ENCODE peak calls at places on chromosomes 12 and 14, in six cellular contexts. One of them, this sample, is unnamed.

GRCh38 chr14:61177279-61178225 is 103.6 kb downstream of the TMEM30B start:
- DNase-seq in fibroblast of lung: peak; percentile 79
- DNase-seq in H1: no peak
- DNase-seq in PC-9: peak; percentile 47
- DNase-seq in PC-3: peak; percentile 49
- DNase-seq in mammary epithelial cell: peak; percentile 66
- DNase-seq in this sample: peak; percentile 30

GRCh38 chr14:73712540-73713141 is 1.5 kb downstream of the PNMA1 start:
- DNase-seq in fibroblast of lung: peak; percentile 36
- DNase-seq in H1: no peak
- DNase-seq in PC-9: no peak
- DNase-seq in PC-3: peak; percentile 33
- DNase-seq in mammary epithelial cell: peak; percentile 22
- DNase-seq in this sample: peak; percentile 51

GRCh38 chr12:49623142-49623899 is at the start of gene PRPF40B:
- DNase-seq in fibroblast of lung: peak; percentile 77
- DNase-seq in H1: peak; percentile 78
- DNase-seq in PC-9: peak; percentile 88
- DNase-seq in PC-3: peak; percentile 84
- DNase-seq in mammary epithelial cell: peak; percentile 79
- DNase-seq in this sample: peak; percentile 94

GRCh38 chr14:72443991-72444431 is 449.9 kb downstream of the DPF3 start:
- DNase-seq in fibroblast of lung: peak; percentile 39
- DNase-seq in H1: no peak
- DNase-seq in PC-9: no peak
- DNase-seq in PC-3: no peak
- DNase-seq in mammary epithelial cell: no peak
- DNase-seq in this sample: no peak

GRCh38 chr12:42039146-42039545 is 105.5 kb downstream of the GXYLT1 start:
- DNase-seq in fibroblast of lung: peak; percentile 94
- DNase-seq in H1: no peak
- DNase-seq in PC-9: no peak
- DNase-seq in PC-3: peak; percentile 67
- DNase-seq in mammary epithelial cell: peak; percentile 44
- DNase-seq in this sample: peak; percentile 83

GRCh38 chr14:91228112-91229004 is 16.1 kb downstream of the GPR68 start:
- DNase-seq in fibroblast of lung: peak; percentile 88
- DNase-seq in H1: no peak
- DNase-seq in PC-9: peak; percentile 17
- DNase-seq in PC-3: peak; percentile 85
- DNase-seq in mammary epithelial cell: peak; percentile 46
- DNase-seq in this sample: peak; percentile 78

GRCh38 chr12:80058586-80058985 is 40.8 kb upstream of the OTOGL start:
- DNase-seq in fibroblast of lung: no peak
- DNase-seq in H1: no peak
- DNase-seq in PC-9: no peak
- DNase-seq in PC-3: no peak
- DNase-seq in mammary epithelial cell: no peak
- DNase-seq in this sample: no peak

GRCh38 chr12:107544947-107545346 is 140.7 kb upstream of the PWP1 start:
- DNase-seq in fibroblast of lung: peak; percentile 14
- DNase-seq in H1: no peak
- DNase-seq in PC-9: no peak
- DNase-seq in PC-3: no peak
- DNase-seq in mammary epithelial cell: no peak
- DNase-seq in this sample: peak; percentile 7

GRCh38 chr12:3076730-3077571 is at the start of gene TSPAN9:
- DNase-seq in fibroblast of lung: peak; percentile 65
- DNase-seq in H1: no peak
- DNase-seq in PC-9: peak; percentile 84
- DNase-seq in PC-3: peak; percentile 52
- DNase-seq in mammary epithelial cell: peak; percentile 75
- DNase-seq in this sample: peak; percentile 82

GRCh38 chr14:74920281-74920680 is 2.8 kb downstream of the RPS6KL1 start:
- DNase-seq in fibroblast of lung: no peak
- DNase-seq in H1: no peak
- DNase-seq in PC-9: no peak
- DNase-seq in PC-3: no peak
- DNase-seq in mammary epithelial cell: no peak
- DNase-seq in this sample: no peak

DNA sequence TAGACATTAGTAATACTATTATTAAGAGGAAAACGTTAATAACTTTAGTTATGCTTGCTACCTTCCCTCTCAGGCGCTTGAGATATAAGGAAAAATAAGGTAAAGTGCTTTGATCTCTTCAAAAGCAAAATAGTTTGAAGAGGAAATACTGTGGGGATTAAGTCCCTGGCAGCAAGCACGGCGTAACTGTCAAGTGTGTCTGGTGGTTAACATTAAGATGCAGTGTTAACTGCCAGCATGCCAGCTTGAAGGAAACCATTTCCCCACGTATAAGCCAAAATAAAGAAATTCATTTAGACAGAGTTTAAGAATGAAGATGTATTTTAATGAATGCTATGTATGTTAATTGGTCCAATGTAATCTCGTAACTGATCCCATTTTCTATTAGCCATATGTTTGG is 31.8 kb downstream of the PELI2 start:
- DNase-seq in fibroblast of lung: no peak
- DNase-seq in H1: no peak
- DNase-seq in PC-9: no peak
- DNase-seq in PC-3: no peak
- DNase-seq in mammary epithelial cell: no peak
- DNase-seq in this sample: no peak
- H3K4me1 ChIP-seq in fibroblast of lung: peaks cover 2% of the 10 kb centered on the region
- H3K4me1 ChIP-seq in H1: peaks cover 2% of the 10 kb centered on the region
- H3K4me1 ChIP-seq in PC-9: no peaks in the 10 kb centered on the region
- H3K4me1 ChIP-seq in PC-3: no peaks in the 10 kb centered on the region
- H3K4me1 ChIP-seq in mammary epithelial cell: no peaks in the 10 kb centered on the region
- H3K4me1 ChIP-seq in this sample: peaks cover 13% of the 10 kb centered on the region

GRCh38 chr12:460301-461230 is 827 bp downstream of the B4GALNT3 start:
- DNase-seq in fibroblast of lung: peak; percentile 15
- DNase-seq in H1: no peak
- DNase-seq in PC-9: peak; percentile 32
- DNase-seq in PC-3: no peak
- DNase-seq in mammary epithelial cell: peak; percentile 14
- DNase-seq in this sample: peak; percentile 51
- TF ChIP-seq EZH2 in fibroblast of lung: no peak
- TF ChIP-seq EZH2 in H1: peak; percentile 52
- TF ChIP-seq EZH2 in PC-9: no peak
- TF ChIP-seq EZH2 in PC-3: no peak
- TF ChIP-seq EZH2 in mammary epithelial cell: no peak
- TF ChIP-seq EZH2 in this sample: peak; percentile 80

DNA sequence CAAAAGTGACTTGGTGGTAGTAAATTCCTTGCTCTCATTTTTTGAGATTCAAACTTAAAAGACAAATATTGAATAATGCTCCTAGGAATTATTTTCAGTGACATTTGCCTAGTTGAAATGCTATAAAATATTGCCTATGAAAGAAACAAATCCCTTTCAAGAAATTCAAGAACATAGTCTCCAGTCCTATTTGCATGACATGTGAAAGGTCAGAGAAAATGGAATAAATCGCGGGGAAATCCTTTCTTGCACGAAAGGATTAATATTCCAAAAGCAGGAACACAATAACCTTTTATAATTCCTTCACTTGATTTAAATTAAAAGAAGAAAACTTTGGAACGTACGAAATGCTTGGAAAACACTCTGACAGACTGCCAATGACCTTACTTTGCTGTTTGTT is 103.2 kb downstream of the PRIMA1 start:
- DNase-seq in fibroblast of lung: no peak
- DNase-seq in H1: no peak
- DNase-seq in PC-9: no peak
- DNase-seq in PC-3: no peak
- DNase-seq in mammary epithelial cell: no peak
- DNase-seq in this sample: no peak
- H3K4me1 ChIP-seq in fibroblast of lung: no peaks in the 10 kb centered on the region
- H3K4me1 ChIP-seq in H1: peaks cover 31% of the 10 kb centered on the region
- H3K4me1 ChIP-seq in PC-9: no peaks in the 10 kb centered on the region
- H3K4me1 ChIP-seq in PC-3: peaks cover 3% of the 10 kb centered on the region
- H3K4me1 ChIP-seq in mammary epithelial cell: no peaks in the 10 kb centered on the region
- H3K4me1 ChIP-seq in this sample: no peaks in the 10 kb centered on the region

GRCh38 chr12:54046809-54047159 is 6.9 kb upstream of the HOXC4 start:
- DNase-seq in fibroblast of lung: no peak
- DNase-seq in H1: no peak
- DNase-seq in PC-9: no peak
- DNase-seq in PC-3: no peak
- DNase-seq in mammary epithelial cell: no peak
- DNase-seq in this sample: no peak

GRCh38 chr12:54042970-54043744 is 10.3 kb downstream of the HOXC5 start:
- DNase-seq in fibroblast of lung: no peak
- DNase-seq in H1: no peak
- DNase-seq in PC-9: no peak
- DNase-seq in PC-3: no peak
- DNase-seq in mammary epithelial cell: no peak
- DNase-seq in this sample: no peak

GRCh38 chr12:54045868-54046529 is 7.6 kb upstream of the HOXC4 start:
- DNase-seq in fibroblast of lung: no peak
- DNase-seq in H1: no peak
- DNase-seq in PC-9: no peak
- DNase-seq in PC-3: no peak
- DNase-seq in mammary epithelial cell: no peak
- DNase-seq in this sample: no peak

GRCh38 chr12:54047160-54047963 is 6.3 kb upstream of the HOXC4 start:
- DNase-seq in fibroblast of lung: no peak
- DNase-seq in H1: no peak
- DNase-seq in PC-9: no peak
- DNase-seq in PC-3: no peak
- DNase-seq in mammary epithelial cell: no peak
- DNase-seq in this sample: no peak

DNA sequence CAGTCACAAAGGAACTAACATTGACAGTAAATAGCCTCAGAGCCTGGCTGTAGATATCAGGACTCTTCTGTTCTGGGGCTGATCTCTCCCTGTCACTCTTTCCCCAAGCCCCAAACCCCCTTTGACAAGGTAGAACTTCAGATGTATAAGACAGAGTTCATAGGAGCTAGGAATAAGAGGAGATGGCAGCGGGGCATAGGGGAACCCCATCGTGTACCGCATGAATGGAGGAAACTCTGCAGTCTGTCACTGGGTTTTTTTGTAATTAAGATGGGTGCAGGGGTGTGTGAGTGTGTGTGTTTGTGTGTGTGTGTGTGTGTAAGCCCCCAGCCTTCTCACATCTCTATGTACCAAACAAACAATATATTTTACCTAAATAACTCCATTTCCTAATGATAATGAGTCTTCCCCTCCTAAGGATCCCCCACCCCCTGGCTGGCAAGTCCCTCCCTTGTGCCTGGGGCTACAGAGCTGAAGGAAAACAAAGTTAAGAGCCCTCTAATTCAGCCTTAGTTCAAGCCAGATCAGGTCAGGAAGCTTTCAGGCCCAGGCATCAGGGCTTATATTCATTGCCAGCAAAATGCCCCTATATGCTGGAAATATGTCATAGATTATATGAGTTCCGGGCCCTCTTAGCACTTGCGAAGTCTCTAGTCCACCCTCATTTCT is 9.1 kb upstream of the HOXC4 start:
- DNase-seq in fibroblast of lung: no peak
- DNase-seq in H1: no peak
- DNase-seq in PC-9: no peak
- DNase-seq in PC-3: no peak
- DNase-seq in mammary epithelial cell: no peak
- DNase-seq in this sample: no peak
- TF ChIP-seq EZH2 in fibroblast of lung: no peak
- TF ChIP-seq EZH2 in H1: peak; percentile 19
- TF ChIP-seq EZH2 in PC-9: no peak
- TF ChIP-seq EZH2 in PC-3: no peak
- TF ChIP-seq EZH2 in mammary epithelial cell: no peak
- TF ChIP-seq EZH2 in this sample: no peak

GRCh38 chr14:68937790-68938514 is 41.1 kb downstream of the ACTN1 start:
- DNase-seq in fibroblast of lung: peak; percentile 56
- DNase-seq in H1: no peak
- DNase-seq in PC-9: peak; percentile 89
- DNase-seq in PC-3: no peak
- DNase-seq in mammary epithelial cell: peak; percentile 59
- DNase-seq in this sample: peak; percentile 69
- H3K4me1 ChIP-seq in fibroblast of lung: peaks cover 55% of the 10 kb centered on the region
- H3K4me1 ChIP-seq in H1: peaks cover 36% of the 10 kb centered on the region
- H3K4me1 ChIP-seq in PC-9: peaks cover 60% of the 10 kb centered on the region
- H3K4me1 ChIP-seq in PC-3: peaks cover 44% of the 10 kb centered on the region
- H3K4me1 ChIP-seq in mammary epithelial cell: peaks cover 92% of the 10 kb centered on the region
- H3K4me1 ChIP-seq in this sample: peaks cover 79% of the 10 kb centered on the region

DNA sequence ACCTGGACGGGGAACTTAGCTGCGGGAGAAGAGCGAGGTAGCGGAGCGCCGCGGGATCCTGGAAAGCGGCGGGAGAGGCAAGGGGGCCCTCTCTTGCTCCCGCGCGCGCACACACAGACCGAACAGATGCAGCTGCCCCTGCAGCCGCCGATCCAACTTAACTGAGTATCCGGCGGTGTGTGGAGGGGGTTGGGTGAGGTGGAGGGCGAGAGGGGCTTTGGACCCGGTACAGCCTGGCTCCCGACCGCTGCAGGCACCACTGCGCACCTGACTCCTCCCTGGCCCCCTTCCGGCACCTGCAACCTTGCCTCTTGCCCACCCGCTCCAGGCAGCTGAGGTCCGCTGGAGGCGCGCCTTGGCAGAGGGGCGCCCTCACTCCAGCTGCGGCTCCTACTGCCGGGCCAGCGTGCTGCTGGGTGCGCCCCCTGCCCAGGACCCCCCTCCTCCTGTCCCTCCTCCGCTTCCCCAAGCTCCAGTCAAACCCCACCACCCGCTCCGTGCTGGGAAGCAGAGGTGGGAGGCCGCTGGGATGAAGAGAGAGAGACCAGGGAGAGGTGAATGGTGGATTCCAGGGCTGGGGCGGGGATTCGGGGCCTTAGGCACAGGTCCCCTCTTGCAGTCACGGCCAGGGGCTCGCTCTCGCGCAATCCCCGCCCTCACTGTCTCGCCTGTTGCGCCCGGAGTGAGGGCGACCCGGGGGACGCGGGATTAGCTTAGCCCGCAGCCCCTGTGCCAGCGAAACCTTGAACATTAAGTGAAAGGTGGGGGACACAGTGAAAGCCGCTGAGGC is 2.6 kb downstream of the DIO3 start:
- DNase-seq in fibroblast of lung: no peak
- DNase-seq in H1: no peak
- DNase-seq in PC-9: no peak
- DNase-seq in PC-3: no peak
- DNase-seq in mammary epithelial cell: no peak
- DNase-seq in this sample: no peak
- TF ChIP-seq EZH2 in fibroblast of lung: no peak
- TF ChIP-seq EZH2 in H1: peak; percentile 90
- TF ChIP-seq EZH2 in PC-9: no peak
- TF ChIP-seq EZH2 in PC-3: peak; percentile 45
- TF ChIP-seq EZH2 in mammary epithelial cell: peak; percentile 28
- TF ChIP-seq EZH2 in this sample: no peak

DNA sequence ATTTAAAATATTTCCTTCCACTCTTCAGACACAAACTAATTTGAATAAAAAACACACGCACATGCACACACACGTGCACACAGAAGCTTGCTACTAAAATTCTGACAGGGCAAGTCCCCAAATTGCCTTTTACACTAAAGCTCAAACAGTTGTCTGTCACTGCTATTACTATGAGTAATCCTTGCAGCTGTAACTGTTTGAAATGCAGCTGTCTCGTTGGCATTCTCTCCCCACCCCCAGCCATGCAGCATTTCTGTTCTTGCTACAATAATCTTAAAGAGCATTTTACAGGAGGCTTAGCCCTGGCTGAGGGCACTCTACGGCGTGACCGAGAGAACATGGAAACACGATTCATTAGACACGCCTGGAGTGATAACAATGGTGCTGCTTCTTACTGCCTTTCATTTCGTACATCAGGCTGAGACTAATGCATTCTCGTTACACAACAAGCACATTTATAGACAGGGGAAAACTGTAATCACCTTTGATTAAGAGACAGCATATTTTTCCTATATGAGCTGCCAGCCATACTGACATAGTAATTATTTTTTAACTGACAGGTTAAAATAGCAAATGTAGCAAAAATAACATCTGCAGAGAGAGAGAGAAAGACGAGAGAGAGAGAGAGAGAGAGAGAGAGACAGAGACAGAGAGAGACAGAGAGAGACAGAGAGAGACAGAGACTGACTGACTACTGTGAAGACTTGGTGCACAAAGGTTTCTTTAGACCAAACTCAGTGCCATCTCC is 153.8 kb downstream of the MED13L start:
- DNase-seq in fibroblast of lung: peak; percentile 65
- DNase-seq in H1: no peak
- DNase-seq in PC-9: no peak
- DNase-seq in PC-3: peak; percentile 76
- DNase-seq in mammary epithelial cell: peak; percentile 56
- DNase-seq in this sample: peak; percentile 64
- H3K4me1 ChIP-seq in fibroblast of lung: peaks cover 13% of the 10 kb centered on the region
- H3K4me1 ChIP-seq in H1: peaks cover 30% of the 10 kb centered on the region
- H3K4me1 ChIP-seq in PC-9: peaks cover 22% of the 10 kb centered on the region
- H3K4me1 ChIP-seq in PC-3: peaks cover 44% of the 10 kb centered on the region
- H3K4me1 ChIP-seq in mammary epithelial cell: peaks cover 42% of the 10 kb centered on the region
- H3K4me1 ChIP-seq in this sample: peaks cover 75% of the 10 kb centered on the region